ENCODE peak calls at places on chromosomes 2 and 18, in seven cellular contexts. Y, X, U, D, P, V and N are unnamed samples.

GRCh38 chr2:232816656-232817055 is 40.3 kb upstream of the KCNJ13 start:
- DNase-seq in Y (no peak), X (no peak), U (no peak), D (no peak), P (no peak), V (no peak), N (no peak)

GRCh38 chr2:83081835-83082522 is 1377.1 kb downstream of the SUCLG1 start:
- DNase-seq in Y (no peak), X (peak), U (no peak), D (no peak), P (peak), V (no peak), N (no peak)

GRCh38 chr18:22505136-22505535 is 87.4 kb upstream of the CTAGE1 start:
- DNase-seq in Y (no peak), X (peak), U (no peak), D (no peak), P (peak), V (no peak), N (no peak)

GRCh38 chr2:107584577-107584976 is 242.1 kb upstream of the RGPD4 start:
- DNase-seq in Y (no peak), X (peak), U (no peak), D (no peak), P (peak), V (no peak), N (no peak)

GRCh38 chr18:21820035-21820810 is 79.6 kb downstream of the MIB1 start:
- DNase-seq in Y (no peak), X (peak), U (no peak), D (no peak), P (peak), V (no peak), N (peak)

GRCh38 chr18:24054130-24054529 is 39.6 kb downstream of the TTC39C start:
- DNase-seq in Y (no peak), X (peak), U (no peak), D (no peak), P (no peak), V (no peak), N (no peak)

GRCh38 chr2:233068762-233069418 is 8.7 kb downstream of the INPP5D start:
- DNase-seq in Y (no peak), X (no peak), U (no peak), D (no peak), P (no peak), V (no peak), N (no peak)

GRCh38 chr18:63374520-63374919 is 7.5 kb upstream of the KDSR start:
- DNase-seq in Y (no peak), X (peak), U (no peak), D (no peak), P (no peak), V (no peak), N (no peak)

GRCh38 chr2:19764998-19765397 is 136.8 kb downstream of the TTC32 start:
- DNase-seq in Y (no peak), X (peak), U (no peak), D (no peak), P (peak), V (no peak), N (no peak)

GRCh38 chr2:17648571-17648970 is 105.0 kb downstream of the SMC6 start:
- DNase-seq in Y (no peak), X (no peak), U (no peak), D (no peak), P (no peak), V (no peak), N (no peak)

GRCh38 chr2:31386648-31387047 is 27.9 kb downstream of the XDH start:
- DNase-seq in Y (peak), X (no peak), U (peak), D (peak), P (no peak), V (no peak), N (peak)

GRCh38 chr18:26121476-26121875 is 12.2 kb upstream of the PSMA8 start:
- DNase-seq in Y (no peak), X (peak), U (no peak), D (no peak), P (no peak), V (no peak), N (no peak)

GRCh38 chr2:15527074-15527739 is 33.9 kb downstream of the NBAS start:
- DNase-seq in Y (no peak), X (no peak), U (no peak), D (peak), P (no peak), V (no peak), N (peak)

GRCh38 chr2:234989183-234989701 is 37.4 kb downstream of the SH3BP4 start:
- DNase-seq in Y (no peak), X (no peak), U (no peak), D (no peak), P (no peak), V (no peak), N (no peak)

GRCh38 chr2:213149332-213149875 is 2.0 kb downstream of the IKZF2 start:
- DNase-seq in Y (no peak), X (peak), U (no peak), D (no peak), P (no peak), V (no peak), N (peak)

GRCh38 chr2:55761526-55761925 is 67.9 kb upstream of the PNPT1 start:
- DNase-seq in Y (no peak), X (peak), U (no peak), D (no peak), P (peak), V (no peak), N (no peak)

GRCh38 chr2:3647831-3648651 is 10.0 kb upstream of the ALLC start:
- DNase-seq in Y (no peak), X (no peak), U (no peak), D (no peak), P (no peak), V (no peak), N (no peak)

GRCh38 chr2:173630425-173631122 is 275.9 kb downstream of the CDCA7 start:
- DNase-seq in Y (no peak), X (no peak), U (no peak), D (no peak), P (no peak), V (no peak), N (no peak)

GRCh38 chr18:41320090-41320489 is 634.9 kb upstream of the PIK3C3 start:
- DNase-seq in Y (no peak), X (no peak), U (no peak), D (no peak), P (no peak), V (peak), N (peak)

GRCh38 chr18:7000484-7001096 is 117.0 kb downstream of the LAMA1 start:
- DNase-seq in Y (no peak), X (peak), U (no peak), D (no peak), P (peak), V (no peak), N (peak)

GRCh38 chr18:39799010-39799409 is 2156.0 kb upstream of the PIK3C3 start:
- DNase-seq in Y (no peak), X (no peak), U (no peak), D (no peak), P (peak), V (peak), N (peak)

GRCh38 chr18:8367217-8367988 is 241.8 kb upstream of the RAB12 start:
- DNase-seq in Y (peak), X (no peak), U (peak), D (peak), P (peak), V (peak), N (peak)

GRCh38 chr2:105454801-105455485 is 56.1 kb upstream of the FHL2 start:
- DNase-seq in Y (no peak), X (peak), U (no peak), D (peak), P (peak), V (peak), N (peak)

GRCh38 chr2:118983133-118983532 is 41.1 kb downstream of the MARCO start:
- DNase-seq in Y (no peak), X (no peak), U (no peak), D (no peak), P (no peak), V (no peak), N (no peak)

GRCh38 chr2:157419031-157419580 is 24.8 kb downstream of the CYTIP start:
- DNase-seq in Y (no peak), X (no peak), U (no peak), D (no peak), P (no peak), V (no peak), N (no peak)

GRCh38 chr2:72927619-72928537 is 10.6 kb downstream of the EMX1 start:
- DNase-seq in Y (no peak), X (no peak), U (no peak), D (peak), P (no peak), V (no peak), N (no peak)

GRCh38 chr2:105765415-105766299 is 20.9 kb downstream of the NCK2 start:
- DNase-seq in Y (no peak), X (no peak), U (no peak), D (no peak), P (no peak), V (no peak), N (no peak)

GRCh38 chr18:45384137-45384998 is 230.9 kb upstream of the SLC14A2 start:
- DNase-seq in Y (peak), X (peak), U (peak), D (peak), P (peak), V (peak), N (peak)

GRCh38 chr2:219454217-219454616 is 19.6 kb downstream of the SPEG start:
- DNase-seq in Y (no peak), X (no peak), U (no peak), D (no peak), P (no peak), V (no peak), N (no peak)

GRCh38 chr2:48747319-48747718 is 8.2 kb downstream of the LHCGR start:
- DNase-seq in Y (no peak), X (no peak), U (no peak), D (no peak), P (no peak), V (no peak), N (no peak)
- H2AK5ac ChIP-seq in Y (no peak), X (no peak), U (no peak), D (no peak), P (no peak), V (no peak), N (no peak)

GRCh38 chr18:9806905-9807304 is 78.9 kb upstream of the TXNDC2 start:
- DNase-seq in Y (no peak), X (no peak), U (no peak), D (no peak), P (peak), V (no peak), N (no peak)
- H4K8ac ChIP-seq in Y (no peak), X (no peak), U (no peak), D (no peak), P (no peak), V (no peak), N (no peak)

GRCh38 chr2:8255448-8255800 is 426.4 kb upstream of the ID2 start:
- DNase-seq in Y (no peak), X (peak), U (no peak), D (peak), P (peak), V (no peak), N (peak)
- H3K9ac ChIP-seq in Y (no peak), X (no peak), U (no peak), D (no peak), P (no peak), V (no peak), N (peak)

DNA sequence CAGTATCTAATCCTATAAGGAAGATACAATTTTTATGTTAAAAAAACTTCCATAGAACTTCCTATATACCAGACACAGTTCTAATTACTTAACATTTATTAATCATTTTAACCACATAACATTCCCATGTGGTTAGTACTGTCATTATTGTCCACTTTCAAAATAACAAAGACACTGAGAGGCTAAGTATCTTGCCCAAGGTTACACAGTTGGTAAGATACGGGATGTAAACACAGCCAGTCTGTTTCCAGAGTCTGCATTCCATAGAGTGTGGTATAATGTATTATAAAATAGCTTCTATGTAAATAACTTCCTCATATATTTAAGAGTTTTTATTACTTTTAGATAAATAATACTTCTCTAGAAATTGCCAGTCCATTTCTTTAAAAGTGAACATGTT is 383.3 kb upstream of the ETAA1 start:
- DNase-seq in Y (no peak), X (peak), U (no peak), D (no peak), P (peak), V (no peak), N (no peak)
- H2AK5ac ChIP-seq in Y (no peak), X (no peak), U (no peak), D (no peak), P (no peak), V (no peak), N (no peak)

GRCh38 chr18:10682368-10682714 is 156.5 kb downstream of the NAPG start:
- DNase-seq in Y (no peak), X (no peak), U (no peak), D (no peak), P (no peak), V (no peak), N (peak)

GRCh38 chr18:10681581-10682367 is 155.9 kb downstream of the NAPG start:
- DNase-seq in Y (no peak), X (peak), U (no peak), D (no peak), P (no peak), V (peak), N (no peak)

GRCh38 chr18:10689231-10689953 is 163.6 kb downstream of the NAPG start:
- DNase-seq in Y (no peak), X (no peak), U (no peak), D (no peak), P (no peak), V (no peak), N (no peak)

GRCh38 chr18:10687161-10687925 is 161.5 kb downstream of the NAPG start:
- DNase-seq in Y (no peak), X (peak), U (no peak), D (no peak), P (no peak), V (no peak), N (no peak)

DNA sequence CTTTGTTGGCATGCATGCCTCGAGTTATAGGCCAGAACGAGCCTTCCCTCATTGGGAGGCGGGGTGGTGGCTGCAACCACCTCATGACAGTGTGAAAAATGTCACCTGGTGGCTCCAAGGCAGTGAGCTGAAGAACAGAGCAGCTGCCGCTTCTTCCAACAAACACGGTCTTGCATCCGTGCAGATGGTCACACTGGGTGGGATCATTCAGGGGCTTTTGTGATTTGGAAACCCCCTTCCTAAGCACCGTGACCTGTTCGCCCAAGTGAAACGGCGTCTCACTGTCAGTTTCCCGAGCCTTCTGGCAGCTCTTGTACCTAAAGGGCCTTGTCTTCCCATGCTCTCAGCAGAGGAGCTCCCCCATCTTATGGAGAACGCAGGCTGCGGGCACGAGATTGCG is 159.7 kb downstream of the NAPG start:
- DNase-seq in Y (no peak), X (no peak), U (no peak), D (no peak), P (no peak), V (no peak), N (no peak)
- H4K8ac ChIP-seq in Y (no peak), X (no peak), U (peak), D (no peak), P (no peak), V (no peak), N (no peak)

DNA sequence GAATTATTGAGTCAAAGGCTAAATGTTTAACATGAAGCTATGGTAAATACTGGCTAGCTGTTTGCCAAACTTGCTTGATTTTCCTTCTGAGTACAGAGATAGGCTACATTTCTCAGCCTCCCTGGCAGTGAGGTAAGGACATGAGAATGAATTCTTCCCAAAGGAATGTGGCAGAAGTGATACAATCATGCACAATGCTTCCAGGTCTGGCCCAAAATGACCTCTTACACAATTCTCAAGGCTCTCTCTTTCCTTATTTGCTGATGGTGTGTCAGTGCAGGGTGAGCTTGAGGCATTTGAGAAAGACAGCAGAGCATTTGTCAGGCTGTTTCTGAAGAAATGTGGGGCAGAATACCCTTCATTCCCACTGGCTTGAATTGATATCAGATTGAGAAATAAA is 95.6 kb upstream of the NABP1 start:
- DNase-seq in Y (no peak), X (peak), U (no peak), D (no peak), P (peak), V (peak), N (peak)
- H3K9ac ChIP-seq in Y (no peak), X (no peak), U (no peak), D (no peak), P (peak), V (no peak), N (no peak)